ENCODE peak calls at places on chromosomes 2 and 18, in six cellular contexts. One of them, this sample, is unnamed. For H3K4me1, the result is how much of the 10 kb centered on the place peaks cover.

GRCh38 chr2:39301352-39301751 is 57.6 kb upstream of the CDKL4 start:
- DNase-seq in endodermal cell: no peak
- DNase-seq in HCT116: no peak
- DNase-seq in RWPE2: no peak
- DNase-seq in right lobe of liver: no peak
- DNase-seq in A549: no peak
- DNase-seq in this sample: no peak

GRCh38 chr2:240922234-240922981 is 16.3 kb downstream of the CROCC2 start:
- DNase-seq in endodermal cell: peak
- DNase-seq in right lobe of liver: peak
- DNase-seq in A549: no peak
- DNase-seq in RWPE2: peak
- DNase-seq in HCT116: no peak
- DNase-seq in this sample: no peak

GRCh38 chr2:158497486-158497885 is 40.7 kb downstream of the PKP4 start:
- DNase-seq in HCT116: no peak
- DNase-seq in RWPE2: no peak
- DNase-seq in A549: peak
- DNase-seq in right lobe of liver: no peak
- DNase-seq in endodermal cell: no peak
- DNase-seq in this sample: no peak

GRCh38 chr2:61343141-61343540 is 127.7 kb downstream of the USP34 start:
- DNase-seq in endodermal cell: no peak
- DNase-seq in A549: no peak
- DNase-seq in right lobe of liver: no peak
- DNase-seq in RWPE2: no peak
- DNase-seq in HCT116: no peak
- DNase-seq in this sample: no peak

GRCh38 chr18:70166668-70167067 is 38.8 kb downstream of the RTTN start:
- DNase-seq in HCT116: no peak
- DNase-seq in A549: no peak
- DNase-seq in RWPE2: no peak
- DNase-seq in endodermal cell: no peak
- DNase-seq in right lobe of liver: no peak
- DNase-seq in this sample: no peak

GRCh38 chr2:132701810-132702209 is 31.8 kb upstream of the LYPD1 start:
- DNase-seq in A549: no peak
- DNase-seq in RWPE2: no peak
- DNase-seq in endodermal cell: no peak
- DNase-seq in right lobe of liver: no peak
- DNase-seq in HCT116: no peak
- DNase-seq in this sample: no peak

GRCh38 chr2:105873721-105874120 is 129.0 kb downstream of the NCK2 start:
- DNase-seq in endodermal cell: no peak
- DNase-seq in RWPE2: no peak
- DNase-seq in A549: peak
- DNase-seq in right lobe of liver: no peak
- DNase-seq in HCT116: no peak
- DNase-seq in this sample: peak

GRCh38 chr2:85758361-85759256 is 4.8 kb downstream of the ATOH8 start:
- DNase-seq in right lobe of liver: peak
- DNase-seq in RWPE2: no peak
- DNase-seq in A549: no peak
- DNase-seq in endodermal cell: no peak
- DNase-seq in HCT116: no peak
- DNase-seq in this sample: no peak

GRCh38 chr18:23635283-23636040 is 27.2 kb downstream of the ANKRD29 start:
- DNase-seq in right lobe of liver: no peak
- DNase-seq in A549: no peak
- DNase-seq in endodermal cell: peak
- DNase-seq in HCT116: peak
- DNase-seq in RWPE2: no peak
- DNase-seq in this sample: no peak

GRCh38 chr18:45106331-45106774 is 425.7 kb downstream of the SETBP1 start:
- DNase-seq in HCT116: no peak
- DNase-seq in A549: no peak
- DNase-seq in endodermal cell: no peak
- DNase-seq in RWPE2: no peak
- DNase-seq in right lobe of liver: no peak
- DNase-seq in this sample: no peak

GRCh38 chr18:66729459-66730239 is 125.8 kb upstream of the CDH19 start:
- DNase-seq in RWPE2: no peak
- DNase-seq in A549: no peak
- DNase-seq in right lobe of liver: no peak
- DNase-seq in HCT116: no peak
- DNase-seq in endodermal cell: no peak
- DNase-seq in this sample: no peak

GRCh38 chr18:54675076-54675475 is 84.0 kb downstream of the DYNAP start:
- DNase-seq in A549: no peak
- DNase-seq in HCT116: no peak
- DNase-seq in right lobe of liver: no peak
- DNase-seq in endodermal cell: no peak
- DNase-seq in RWPE2: no peak
- DNase-seq in this sample: no peak

GRCh38 chr2:70035344-70035844 is 51.9 kb upstream of the PCBP1 start:
- DNase-seq in A549: no peak
- DNase-seq in right lobe of liver: no peak
- DNase-seq in HCT116: no peak
- DNase-seq in RWPE2: no peak
- DNase-seq in endodermal cell: no peak
- DNase-seq in this sample: no peak

GRCh38 chr2:144516981-144517824 is 2.7 kb downstream of the ZEB2 start:
- DNase-seq in RWPE2: peak
- DNase-seq in right lobe of liver: peak
- DNase-seq in A549: peak
- DNase-seq in endodermal cell: peak
- DNase-seq in HCT116: no peak
- DNase-seq in this sample: peak

DNA sequence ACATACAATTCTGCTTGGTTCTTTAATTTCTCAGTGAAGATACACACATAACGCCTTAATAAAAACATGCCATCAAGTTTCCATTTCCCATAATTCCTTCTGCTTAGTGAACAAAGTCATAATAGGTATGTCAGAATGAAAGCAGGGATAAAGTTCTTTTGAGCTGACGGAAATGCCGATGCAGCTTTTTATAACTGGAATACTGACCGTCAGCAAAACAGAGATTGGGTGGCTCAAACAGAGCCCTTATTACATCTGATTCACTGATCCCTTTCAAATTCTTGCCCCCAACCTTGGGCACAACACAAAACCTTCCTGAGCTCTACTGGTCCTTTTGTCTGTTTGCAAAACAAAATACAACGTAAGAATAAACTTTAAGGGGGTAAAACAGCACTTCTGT is 140.4 kb downstream of the CDH2 start:
- DNase-seq in HCT116: no peak
- DNase-seq in endodermal cell: no peak
- DNase-seq in right lobe of liver: no peak
- DNase-seq in RWPE2: no peak
- DNase-seq in A549: no peak
- DNase-seq in this sample: no peak
- H3K27ac ChIP-seq in HCT116: no peak
- H3K27ac ChIP-seq in endodermal cell: peak
- H3K27ac ChIP-seq in right lobe of liver: peak
- H3K27ac ChIP-seq in RWPE2: no peak
- H3K27ac ChIP-seq in A549: no peak
- H3K27ac ChIP-seq in this sample: no peak

GRCh38 chr2:66689456-66690051 is 254.6 kb downstream of the MEIS1 start:
- DNase-seq in A549: no peak
- DNase-seq in HCT116: no peak
- DNase-seq in endodermal cell: no peak
- DNase-seq in RWPE2: no peak
- DNase-seq in right lobe of liver: no peak
- DNase-seq in this sample: no peak
- H3K4me1 ChIP-seq in A549: under half
- H3K4me1 ChIP-seq in HCT116: under half
- H3K4me1 ChIP-seq in endodermal cell: under half
- H3K4me1 ChIP-seq in RWPE2: under half
- H3K4me1 ChIP-seq in right lobe of liver: under half
- H3K4me1 ChIP-seq in this sample: under half

GRCh38 chr18:30988440-30988839 is 54.1 kb downstream of the DSC3 start:
- DNase-seq in HCT116: no peak
- DNase-seq in endodermal cell: no peak
- DNase-seq in A549: no peak
- DNase-seq in RWPE2: no peak
- DNase-seq in right lobe of liver: no peak
- DNase-seq in this sample: no peak
- H3K27ac ChIP-seq in HCT116: no peak
- H3K27ac ChIP-seq in endodermal cell: no peak
- H3K27ac ChIP-seq in A549: no peak
- H3K27ac ChIP-seq in RWPE2: peak
- H3K27ac ChIP-seq in right lobe of liver: no peak
- H3K27ac ChIP-seq in this sample: no peak

GRCh38 chr2:101754613-101755012 is 57.1 kb downstream of the MAP4K4 start:
- DNase-seq in right lobe of liver: no peak
- DNase-seq in endodermal cell: no peak
- DNase-seq in A549: peak
- DNase-seq in RWPE2: no peak
- DNase-seq in HCT116: no peak
- DNase-seq in this sample: no peak
- H3K4me1 ChIP-seq in right lobe of liver: half or more
- H3K4me1 ChIP-seq in endodermal cell: under half
- H3K4me1 ChIP-seq in A549: half or more
- H3K4me1 ChIP-seq in RWPE2: half or more
- H3K4me1 ChIP-seq in HCT116: under half
- H3K4me1 ChIP-seq in this sample: half or more

DNA sequence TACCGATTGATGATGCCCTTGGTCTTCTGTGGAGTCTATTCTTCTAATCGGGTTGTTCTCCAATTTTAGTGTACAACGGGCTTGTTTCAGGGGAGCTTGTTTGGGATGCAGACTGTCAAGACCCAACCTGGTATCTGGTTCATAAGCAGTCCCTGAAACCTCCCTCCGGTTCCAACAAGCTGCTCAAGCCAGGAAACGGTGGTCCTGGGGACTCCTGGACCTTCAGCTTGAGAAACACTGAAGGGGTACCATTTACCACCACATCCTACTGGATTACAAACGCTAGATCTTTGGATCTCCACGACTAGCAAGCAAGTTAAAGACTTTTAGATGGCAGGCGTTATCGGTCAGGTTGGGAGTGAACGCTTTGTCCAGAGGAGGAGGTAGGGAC is 2.0 kb downstream of the BCL2 start:
- DNase-seq in HCT116: no peak
- DNase-seq in right lobe of liver: no peak
- DNase-seq in RWPE2: no peak
- DNase-seq in A549: no peak
- DNase-seq in endodermal cell: no peak
- DNase-seq in this sample: no peak
- H3K27ac ChIP-seq in HCT116: no peak
- H3K27ac ChIP-seq in right lobe of liver: no peak
- H3K27ac ChIP-seq in RWPE2: no peak
- H3K27ac ChIP-seq in A549: no peak
- H3K27ac ChIP-seq in endodermal cell: no peak
- H3K27ac ChIP-seq in this sample: peak

This sample was measured in CD8-positive, alpha-beta T cell.